ENCODE peak calls at places on chromosomes 2 and 18, in eight cellular contexts. H, G, M, V, R, D, F and W are unnamed samples.

GRCh38 chr2:39981877-39982276 is 202.8 kb upstream of the THUMPD2 start:
- DNase-seq in H (peak), G (no peak), M (no peak), V (no peak), R (no peak), D (no peak), F (no peak), W (peak)

GRCh38 chr2:8494151-8494550 is 187.7 kb upstream of the ID2 start:
- DNase-seq in H (no peak), G (no peak), M (no peak), V (no peak), R (peak), D (no peak), F (no peak), W (no peak)

GRCh38 chr2:64220906-64221659 is 76.9 kb upstream of the PELI1 start:
- DNase-seq in H (no peak), G (no peak), M (no peak), V (no peak), R (no peak), D (no peak), F (no peak), W (no peak)

GRCh38 chr2:71347517-71347916 is 15.9 kb downstream of the ZNF638 start:
- DNase-seq in H (no peak), G (peak), M (no peak), V (peak), R (peak), D (no peak), F (peak), W (no peak)

GRCh38 chr2:57796527-57796926 is 250.1 kb upstream of the VRK2 start:
- DNase-seq in H (no peak), G (peak), M (no peak), V (no peak), R (peak), D (no peak), F (no peak), W (no peak)

GRCh38 chr2:216111122-216111521 is 2.0 kb downstream of the XRCC5 start:
- DNase-seq in H (no peak), G (no peak), M (no peak), V (no peak), R (no peak), D (no peak), F (no peak), W (no peak)

GRCh38 chr2:134289225-134289624 is 35.4 kb downstream of the MGAT5 start:
- DNase-seq in H (no peak), G (no peak), M (no peak), V (no peak), R (no peak), D (no peak), F (no peak), W (no peak)

GRCh38 chr2:240630771-240631560 is 5.7 kb downstream of the GPR35 start:
- DNase-seq in H (no peak), G (no peak), M (no peak), V (no peak), R (no peak), D (peak), F (no peak), W (no peak)

GRCh38 chr18:44897445-44898215 is 216.9 kb downstream of the SETBP1 start:
- DNase-seq in H (no peak), G (no peak), M (no peak), V (no peak), R (no peak), D (no peak), F (no peak), W (no peak)

GRCh38 chr2:189086710-189087109 is 92.9 kb downstream of the COL5A2 start:
- DNase-seq in H (no peak), G (peak), M (no peak), V (no peak), R (no peak), D (no peak), F (peak), W (no peak)